ENCODE peak calls at places on chromosome 1, in five cellular contexts. X, B, P, W and Z are unnamed samples.

GRCh38 chr1:68175621-68176398 is 56.5 kb downstream of the WLS start:
- DNase-seq in B (peak; percentile 83), X (no peak), W (no peak), P (no peak), Z (no peak)

GRCh38 chr1:155990340-155990739 is 12.0 kb upstream of the ARHGEF2 start:
- DNase-seq in P (no peak), B (no peak), X (no peak), W (no peak), Z (no peak)

GRCh38 chr1:41418868-41419583 is 57.8 kb downstream of the FOXO6 start:
- DNase-seq in P (peak; percentile 83), X (peak; percentile 81), W (peak; percentile 88), B (no peak), Z (no peak)

GRCh38 chr1:229464672-229465071 is 30.8 kb upstream of the ACTA1 start:
- DNase-seq in P (no peak), X (no peak), W (no peak), B (no peak), Z (no peak)

GRCh38 chr1:209797978-209798639 is 7.8 kb downstream of the IRF6 start:
- DNase-seq in X (no peak), W (no peak), P (no peak), B (no peak), Z (no peak)

GRCh38 chr1:180563013-180563827 is 4.5 kb downstream of the OVAAL start:
- DNase-seq in W (no peak), P (no peak), B (no peak), X (no peak), Z (no peak)

GRCh38 chr1:151443846-151444790 is 15.2 kb downstream of the POGZ start:
- DNase-seq in B (peak; percentile 78), X (no peak), W (no peak), P (no peak), Z (peak; percentile 69)

GRCh38 chr1:214979191-214979590 is 103.3 kb upstream of the KCNK2 start:
- DNase-seq in X (no peak), P (no peak), B (no peak), W (no peak), Z (no peak)

GRCh38 chr1:79554620-79555160 is 548.2 kb upstream of the ADGRL4 start:
- DNase-seq in P (no peak), W (no peak), B (no peak), X (no peak), Z (no peak)

GRCh38 chr1:80722611-80723010 is 1078.1 kb upstream of the ADGRL2 start:
- DNase-seq in P (peak; percentile 7), B (no peak), X (no peak), W (no peak), Z (no peak)

GRCh38 chr1:212699104-212699838 is 369 bp downstream of the BATF3 start:
- DNase-seq in B (peak; percentile 58), W (peak; percentile 4), P (peak; percentile 40), X (peak; percentile 89), Z (peak; percentile 26)

GRCh38 chr1:54861070-54861761 is 25.8 kb downstream of the DHCR24 start:
- DNase-seq in W (no peak), B (peak; percentile 25), P (no peak), X (no peak), Z (no peak)

GRCh38 chr1:32989160-32989894 is 24.7 kb upstream of the RNF19B start:
- DNase-seq in W (peak; percentile 73), B (peak; percentile 27), P (peak; percentile 70), X (peak; percentile 82), Z (peak; percentile 80)

GRCh38 chr1:72034827-72035226 is 247.5 kb downstream of the NEGR1 start:
- DNase-seq in W (no peak), P (no peak), B (no peak), X (no peak), Z (no peak)

GRCh38 chr1:16081636-16082035 is 8.2 kb upstream of the FAM131C start:
- DNase-seq in P (no peak), W (no peak), B (no peak), X (no peak), Z (no peak)

GRCh38 chr1:907611-908451 is 15.9 kb upstream of the SAMD11 start:
- DNase-seq in X (peak; percentile 71), B (no peak), P (no peak), W (no peak), Z (peak; percentile 13)

GRCh38 chr1:153770812-153771211 is 4.4 kb upstream of the SLC27A3 start:
- DNase-seq in P (peak; percentile 49), W (no peak), B (no peak), X (peak; percentile 58), Z (no peak)
- H3K4me1 ChIP-seq in P (peaks cover 73% of the 10 kb centered on the region), W (peaks cover 18% of the 10 kb centered on the region), B (no peaks in the 10 kb centered on the region), X (peaks cover 19% of the 10 kb centered on the region), Z (peaks cover 18% of the 10 kb centered on the region)

GRCh38 chr1:38628241-38628640 is 231.3 kb downstream of the RRAGC start:
- DNase-seq in W (no peak), B (no peak), X (no peak), P (no peak), Z (no peak)

GRCh38 chr1:38624341-38625039 is 235.1 kb downstream of the RRAGC start:
- DNase-seq in B (peak; percentile 11), P (peak; percentile 35), W (no peak), X (no peak), Z (no peak)

GRCh38 chr1:38622197-38622596 is 237.4 kb downstream of the RRAGC start:
- DNase-seq in W (no peak), X (no peak), P (no peak), B (no peak), Z (no peak)

GRCh38 chr1:38623529-38623928 is 236.0 kb downstream of the RRAGC start:
- DNase-seq in P (no peak), X (no peak), W (no peak), B (no peak), Z (no peak)

GRCh38 chr1:38625939-38626338 is 233.6 kb downstream of the RRAGC start:
- DNase-seq in W (no peak), X (no peak), P (no peak), B (no peak), Z (no peak)
- TF ChIP-seq CTCF in W (no peak), X (no peak), P (no peak), B (no peak), Z (no peak)

GRCh38 chr1:8431028-8431427 is 113.1 kb downstream of the SLC45A1 start:
- DNase-seq in P (no peak), X (peak; percentile 80), B (no peak), W (no peak), Z (no peak)
- H3K4me1 ChIP-seq in P (peaks cover 61% of the 10 kb centered on the region), X (peaks cover 35% of the 10 kb centered on the region), B (peaks cover 11% of the 10 kb centered on the region), W (peaks cover 8% of the 10 kb centered on the region), Z (peaks cover 8% of the 10 kb centered on the region)

GRCh38 chr1:14367444-14367843 is 231.0 kb upstream of the KAZN start:
- DNase-seq in B (no peak), X (no peak), P (no peak), W (no peak), Z (no peak)

GRCh38 chr1:14369526-14370213 is 228.8 kb upstream of the KAZN start:
- DNase-seq in X (no peak), W (no peak), B (no peak), P (no peak), Z (no peak)

GRCh38 chr1:14363707-14364413 is 234.6 kb upstream of the KAZN start:
- DNase-seq in X (no peak), W (no peak), P (no peak), B (no peak), Z (no peak)

GRCh38 chr1:14365226-14365994 is 233.1 kb upstream of the KAZN start:
- DNase-seq in B (no peak), W (no peak), X (no peak), P (no peak), Z (no peak)

DNA sequence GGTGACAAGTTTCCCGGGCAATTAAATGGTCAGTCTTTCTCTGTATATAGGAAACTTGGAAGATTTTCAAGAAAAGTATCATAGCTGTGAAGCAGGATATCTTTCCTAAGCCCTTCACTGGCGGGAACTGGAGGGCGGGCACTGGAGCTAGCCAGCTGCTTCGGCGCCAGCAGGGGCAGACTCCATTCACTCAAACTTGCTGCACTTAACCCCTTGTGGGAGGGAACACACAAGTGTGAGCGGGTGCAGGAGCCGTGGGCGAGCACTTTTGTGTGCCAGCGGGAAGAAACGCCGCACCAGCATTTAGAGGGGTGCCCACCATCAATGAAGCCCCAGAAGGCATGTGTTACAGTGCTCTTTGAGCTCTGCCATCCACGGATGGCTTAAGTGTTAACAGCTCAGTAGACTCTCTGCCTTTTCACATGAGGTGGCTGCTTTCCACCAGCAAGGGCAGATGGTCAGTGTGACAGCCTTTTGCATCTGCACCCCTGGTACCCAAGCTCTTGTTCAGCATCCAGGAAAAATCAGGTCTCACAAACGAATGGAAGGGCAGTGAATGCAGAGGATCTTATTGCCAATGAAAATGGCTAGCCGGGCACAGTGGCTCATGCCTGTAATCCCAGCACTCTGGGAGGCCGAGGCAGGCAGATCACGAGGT is 232.0 kb upstream of the KAZN start:
- DNase-seq in X (no peak), B (peak; percentile 43), P (peak; percentile 43), W (no peak), Z (no peak)
- TF ChIP-seq CTCF in X (no peak), B (peak; percentile 12), P (no peak), W (no peak), Z (no peak)

DNA sequence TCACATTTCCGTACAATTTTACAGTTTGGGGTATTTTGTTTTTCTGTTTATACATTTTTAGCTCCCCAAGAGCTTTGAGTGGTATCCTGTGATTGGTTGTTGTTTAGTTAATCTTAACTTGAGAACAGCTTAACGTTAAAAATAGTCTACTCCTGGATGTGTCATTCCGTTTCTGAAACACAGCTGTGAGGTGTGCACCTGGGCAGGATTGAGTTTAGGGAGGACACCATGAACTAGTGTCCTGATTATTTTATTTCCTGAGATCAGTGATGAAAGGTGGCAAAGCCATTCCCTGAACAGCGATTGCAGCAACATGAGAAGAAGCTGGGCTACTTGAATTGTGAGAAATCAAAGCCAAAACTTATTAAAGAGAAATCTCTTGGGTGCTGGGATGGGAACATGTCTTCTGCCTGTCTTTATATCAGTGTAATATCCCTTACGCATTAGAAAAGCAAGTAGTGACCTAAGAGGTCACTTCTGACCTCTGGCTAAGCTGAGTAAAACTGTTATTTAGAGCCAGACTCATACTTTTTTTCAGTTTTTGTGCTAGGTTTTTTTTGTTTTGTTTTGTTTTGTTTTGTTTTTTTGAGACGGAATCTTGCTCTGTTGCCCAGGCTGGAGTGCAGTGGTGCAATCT is 43.4 kb downstream of the ZBTB40 start:
- DNase-seq in X (no peak), W (no peak), P (no peak), B (no peak), Z (no peak)
- H3K4me1 ChIP-seq in X (no peaks in the 10 kb centered on the region), W (peaks cover 12% of the 10 kb centered on the region), P (peaks cover 58% of the 10 kb centered on the region), B (peaks cover 15% of the 10 kb centered on the region), Z (peaks cover 4% of the 10 kb centered on the region)

DNA sequence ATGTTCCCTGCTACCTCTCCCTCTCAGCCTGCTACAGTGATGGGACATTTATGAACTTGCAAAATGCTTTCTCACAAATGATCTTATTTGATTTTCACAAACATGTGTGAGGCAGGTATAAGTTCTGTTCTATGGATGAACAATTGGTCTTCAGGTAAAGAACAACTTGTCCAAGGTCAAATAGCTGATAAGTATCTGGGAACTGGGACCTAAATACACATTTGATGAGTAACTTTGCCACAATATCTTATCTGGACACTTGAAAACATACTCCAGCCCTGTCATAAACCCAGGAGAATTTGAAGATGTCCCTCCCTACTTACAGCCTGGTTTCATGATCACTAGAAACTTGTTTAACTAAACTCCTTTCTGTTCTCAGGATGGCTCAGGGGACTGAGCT is 23.0 kb downstream of the LRRN2 start:
- DNase-seq in B (no peak), X (no peak), W (no peak), P (no peak), Z (no peak)
- TF ChIP-seq CTCF in B (no peak), X (no peak), W (no peak), P (no peak), Z (no peak)